ENCODE peak calls at places on chromosomes 6 and 20, in nine cellular contexts. One of them, this sample, is unnamed.
A peak's percentile ranks its signal among the peaks of the same experiment; 100 is the strongest.

GRCh38 chr6:35955970-35956369 is 35.1 kb upstream of the SRPK1 start:
- DNase-seq in prostate gland: no peak
- DNase-seq in HCT116: no peak
- DNase-seq in K562: no peak
- DNase-seq in sigmoid colon: no peak
- DNase-seq in Panc1: no peak
- DNase-seq in suprapubic skin: no peak
- DNase-seq in GM12892: no peak
- DNase-seq in transverse colon: no peak
- DNase-seq in this sample: no peak

GRCh38 chr6:138087549-138087948 is 19.7 kb downstream of the PERP start:
- DNase-seq in K562: no peak
- DNase-seq in sigmoid colon: no peak
- DNase-seq in suprapubic skin: no peak
- DNase-seq in HCT116: peak; percentile 72
- DNase-seq in GM12892: no peak
- DNase-seq in Panc1: no peak
- DNase-seq in transverse colon: no peak
- DNase-seq in prostate gland: no peak
- DNase-seq in this sample: no peak

GRCh38 chr6:99219788-99220187 is 129.7 kb downstream of the FAXC start:
- DNase-seq in GM12892: peak; percentile 3
- DNase-seq in prostate gland: no peak
- DNase-seq in sigmoid colon: no peak
- DNase-seq in transverse colon: no peak
- DNase-seq in K562: no peak
- DNase-seq in Panc1: no peak
- DNase-seq in HCT116: peak; percentile 24
- DNase-seq in suprapubic skin: no peak
- DNase-seq in this sample: no peak

GRCh38 chr6:123016431-123017110 is 20.5 kb downstream of the CLVS2 start:
- DNase-seq in transverse colon: no peak
- DNase-seq in Panc1: no peak
- DNase-seq in K562: no peak
- DNase-seq in GM12892: no peak
- DNase-seq in sigmoid colon: no peak
- DNase-seq in HCT116: no peak
- DNase-seq in prostate gland: no peak
- DNase-seq in suprapubic skin: no peak
- DNase-seq in this sample: no peak

GRCh38 chr6:18262812-18263560 is 1.3 kb downstream of the DEK start:
- DNase-seq in HCT116: no peak
- DNase-seq in suprapubic skin: no peak
- DNase-seq in Panc1: no peak
- DNase-seq in transverse colon: no peak
- DNase-seq in K562: no peak
- DNase-seq in GM12892: peak; percentile 30
- DNase-seq in sigmoid colon: no peak
- DNase-seq in prostate gland: no peak
- DNase-seq in this sample: no peak

GRCh38 chr6:138307352-138307751 is 70.4 kb upstream of the SMIM28 start:
- DNase-seq in transverse colon: no peak
- DNase-seq in Panc1: no peak
- DNase-seq in suprapubic skin: no peak
- DNase-seq in HCT116: no peak
- DNase-seq in sigmoid colon: no peak
- DNase-seq in GM12892: no peak
- DNase-seq in K562: no peak
- DNase-seq in prostate gland: peak; percentile 81
- DNase-seq in this sample: no peak

GRCh38 chr6:22838346-22838745 is 269.0 kb downstream of the HDGFL1 start:
- DNase-seq in Panc1: no peak
- DNase-seq in suprapubic skin: no peak
- DNase-seq in prostate gland: no peak
- DNase-seq in K562: no peak
- DNase-seq in transverse colon: no peak
- DNase-seq in GM12892: no peak
- DNase-seq in HCT116: no peak
- DNase-seq in sigmoid colon: no peak
- DNase-seq in this sample: no peak

GRCh38 chr6:139588076-139588639 is 213.7 kb upstream of the CITED2 start:
- DNase-seq in K562: peak; percentile 39
- DNase-seq in transverse colon: peak; percentile 71
- DNase-seq in sigmoid colon: no peak
- DNase-seq in suprapubic skin: no peak
- DNase-seq in Panc1: no peak
- DNase-seq in HCT116: peak; percentile 52
- DNase-seq in prostate gland: peak; percentile 65
- DNase-seq in GM12892: no peak
- DNase-seq in this sample: no peak

GRCh38 chr20:48169650-48170049 is 384.4 kb upstream of the SULF2 start:
- DNase-seq in prostate gland: peak; percentile 14
- DNase-seq in GM12892: no peak
- DNase-seq in sigmoid colon: no peak
- DNase-seq in suprapubic skin: no peak
- DNase-seq in Panc1: no peak
- DNase-seq in transverse colon: no peak
- DNase-seq in HCT116: no peak
- DNase-seq in K562: no peak
- DNase-seq in this sample: no peak

GRCh38 chr6:141326426-141326825 is 806.3 kb upstream of the GJE1 start:
- DNase-seq in Panc1: peak; percentile 97
- DNase-seq in HCT116: peak; percentile 98
- DNase-seq in K562: no peak
- DNase-seq in suprapubic skin: peak; percentile 60
- DNase-seq in GM12892: no peak
- DNase-seq in transverse colon: no peak
- DNase-seq in sigmoid colon: no peak
- DNase-seq in prostate gland: no peak
- DNase-seq in this sample: no peak

DNA sequence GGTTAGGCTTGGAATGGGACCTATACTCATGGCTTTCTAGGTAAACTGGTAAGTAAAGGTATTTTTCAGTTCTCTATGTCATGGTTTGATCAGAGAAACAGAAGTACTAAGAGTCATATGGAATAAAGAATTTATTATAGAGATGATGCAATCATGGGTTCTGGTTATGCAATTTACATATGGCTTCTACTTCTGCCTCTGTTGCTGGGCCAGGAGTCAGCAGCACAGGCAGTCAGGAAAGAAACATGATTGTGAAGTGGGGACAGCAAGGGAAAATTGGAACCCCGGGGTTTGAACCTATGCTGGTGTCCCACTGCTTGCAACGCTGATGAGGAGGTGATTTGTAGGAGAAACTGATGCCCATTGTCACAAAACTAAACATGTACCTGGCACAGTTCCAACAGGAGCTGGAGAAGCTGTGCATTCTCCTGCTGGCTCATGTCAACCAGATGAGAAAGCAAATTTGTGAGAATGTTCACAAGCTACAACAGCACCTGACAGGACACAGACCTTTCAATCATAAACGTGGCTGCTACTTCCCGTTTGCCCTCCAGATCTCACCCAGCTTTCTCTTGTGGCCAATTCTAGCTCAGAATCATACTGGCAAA is 887.1 kb downstream of the TFAP2A start:
- DNase-seq in sigmoid colon: no peak
- DNase-seq in HCT116: no peak
- DNase-seq in suprapubic skin: no peak
- DNase-seq in prostate gland: no peak
- DNase-seq in GM12892: no peak
- DNase-seq in Panc1: no peak
- DNase-seq in K562: no peak
- DNase-seq in transverse colon: no peak
- DNase-seq in this sample: peak; percentile 39
- TF ChIP-seq POLR2AphosphoS5 in sigmoid colon: no peak
- TF ChIP-seq POLR2AphosphoS5 in HCT116: no peak
- TF ChIP-seq POLR2AphosphoS5 in suprapubic skin: no peak
- TF ChIP-seq POLR2AphosphoS5 in prostate gland: no peak
- TF ChIP-seq POLR2AphosphoS5 in GM12892: no peak
- TF ChIP-seq POLR2AphosphoS5 in Panc1: no peak
- TF ChIP-seq POLR2AphosphoS5 in K562: no peak
- TF ChIP-seq POLR2AphosphoS5 in transverse colon: no peak
- TF ChIP-seq POLR2AphosphoS5 in this sample: no peak

GRCh38 chr6:63676412-63677114 is 41.0 kb downstream of the PHF3 start:
- DNase-seq in sigmoid colon: no peak
- DNase-seq in HCT116: no peak
- DNase-seq in Panc1: no peak
- DNase-seq in K562: no peak
- DNase-seq in prostate gland: no peak
- DNase-seq in transverse colon: no peak
- DNase-seq in GM12892: no peak
- DNase-seq in suprapubic skin: no peak
- DNase-seq in this sample: no peak

GRCh38 chr6:63675138-63675537 is 39.5 kb downstream of the PHF3 start:
- DNase-seq in transverse colon: no peak
- DNase-seq in sigmoid colon: no peak
- DNase-seq in HCT116: no peak
- DNase-seq in K562: no peak
- DNase-seq in suprapubic skin: no peak
- DNase-seq in Panc1: no peak
- DNase-seq in prostate gland: no peak
- DNase-seq in GM12892: no peak
- DNase-seq in this sample: no peak

GRCh38 chr6:63674635-63675034 is 39.0 kb downstream of the PHF3 start:
- DNase-seq in sigmoid colon: no peak
- DNase-seq in transverse colon: no peak
- DNase-seq in suprapubic skin: no peak
- DNase-seq in K562: no peak
- DNase-seq in GM12892: no peak
- DNase-seq in prostate gland: no peak
- DNase-seq in Panc1: no peak
- DNase-seq in HCT116: no peak
- DNase-seq in this sample: no peak

GRCh38 chr6:63673692-63674091 is 38.1 kb downstream of the PHF3 start:
- DNase-seq in K562: no peak
- DNase-seq in sigmoid colon: no peak
- DNase-seq in prostate gland: no peak
- DNase-seq in Panc1: no peak
- DNase-seq in GM12892: no peak
- DNase-seq in transverse colon: no peak
- DNase-seq in HCT116: no peak
- DNase-seq in suprapubic skin: no peak
- DNase-seq in this sample: no peak

DNA sequence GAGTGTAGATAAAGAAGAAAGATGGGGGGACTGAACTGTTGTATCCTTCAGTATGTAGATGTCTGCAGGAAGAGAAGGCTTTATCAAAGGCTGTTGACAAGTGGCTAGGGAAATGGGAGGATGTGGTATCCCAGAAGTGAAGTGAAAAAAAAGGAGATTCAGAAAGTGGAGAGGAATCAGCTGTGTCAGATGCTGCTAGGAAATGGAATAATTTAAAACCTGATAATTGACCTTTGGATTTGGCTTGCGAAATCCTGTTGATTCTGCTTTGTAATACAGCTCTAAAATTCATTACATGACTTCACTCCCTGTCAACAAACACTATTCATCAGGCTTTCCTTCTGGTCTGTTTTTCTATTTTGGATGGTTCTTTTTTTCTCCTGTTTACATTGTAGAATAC is 41.7 kb downstream of the PHF3 start:
- DNase-seq in Panc1: no peak
- DNase-seq in prostate gland: no peak
- DNase-seq in transverse colon: no peak
- DNase-seq in suprapubic skin: no peak
- DNase-seq in sigmoid colon: no peak
- DNase-seq in HCT116: no peak
- DNase-seq in K562: no peak
- DNase-seq in GM12892: no peak
- DNase-seq in this sample: no peak
- TF ChIP-seq POLR2AphosphoS5 in Panc1: no peak
- TF ChIP-seq POLR2AphosphoS5 in prostate gland: no peak
- TF ChIP-seq POLR2AphosphoS5 in transverse colon: peak; percentile 18
- TF ChIP-seq POLR2AphosphoS5 in suprapubic skin: no peak
- TF ChIP-seq POLR2AphosphoS5 in sigmoid colon: no peak
- TF ChIP-seq POLR2AphosphoS5 in HCT116: no peak
- TF ChIP-seq POLR2AphosphoS5 in K562: no peak
- TF ChIP-seq POLR2AphosphoS5 in GM12892: no peak
- TF ChIP-seq POLR2AphosphoS5 in this sample: no peak

GRCh38 chr6:52925042-52925441 is 15.5 kb upstream of the GSTA3 start:
- DNase-seq in sigmoid colon: no peak
- DNase-seq in K562: no peak
- DNase-seq in prostate gland: no peak
- DNase-seq in transverse colon: no peak
- DNase-seq in HCT116: no peak
- DNase-seq in Panc1: no peak
- DNase-seq in GM12892: no peak
- DNase-seq in suprapubic skin: no peak
- DNase-seq in this sample: no peak

GRCh38 chr6:52925919-52926792 is 16.7 kb upstream of the GSTA3 start:
- DNase-seq in transverse colon: no peak
- DNase-seq in K562: no peak
- DNase-seq in Panc1: peak; percentile 74
- DNase-seq in prostate gland: no peak
- DNase-seq in suprapubic skin: no peak
- DNase-seq in sigmoid colon: no peak
- DNase-seq in GM12892: no peak
- DNase-seq in HCT116: no peak
- DNase-seq in this sample: no peak

GRCh38 chr6:52921743-52922142 is 12.2 kb upstream of the GSTA3 start:
- DNase-seq in sigmoid colon: no peak
- DNase-seq in transverse colon: no peak
- DNase-seq in prostate gland: no peak
- DNase-seq in GM12892: no peak
- DNase-seq in K562: no peak
- DNase-seq in HCT116: no peak
- DNase-seq in Panc1: no peak
- DNase-seq in suprapubic skin: no peak
- DNase-seq in this sample: no peak

GRCh38 chr6:52922161-52922560 is 12.7 kb upstream of the GSTA3 start:
- DNase-seq in K562: no peak
- DNase-seq in sigmoid colon: no peak
- DNase-seq in prostate gland: no peak
- DNase-seq in Panc1: no peak
- DNase-seq in GM12892: no peak
- DNase-seq in suprapubic skin: no peak
- DNase-seq in HCT116: no peak
- DNase-seq in transverse colon: no peak
- DNase-seq in this sample: no peak
- TF ChIP-seq POLR2AphosphoS5 in K562: no peak
- TF ChIP-seq POLR2AphosphoS5 in sigmoid colon: no peak
- TF ChIP-seq POLR2AphosphoS5 in prostate gland: no peak
- TF ChIP-seq POLR2AphosphoS5 in Panc1: no peak
- TF ChIP-seq POLR2AphosphoS5 in GM12892: no peak
- TF ChIP-seq POLR2AphosphoS5 in suprapubic skin: no peak
- TF ChIP-seq POLR2AphosphoS5 in HCT116: no peak
- TF ChIP-seq POLR2AphosphoS5 in transverse colon: no peak
- TF ChIP-seq POLR2AphosphoS5 in this sample: no peak

GRCh38 chr6:125099211-125100017 is 54.2 kb upstream of the TPD52L1 start:
- DNase-seq in Panc1: no peak
- DNase-seq in sigmoid colon: peak; percentile 87
- DNase-seq in suprapubic skin: no peak
- DNase-seq in transverse colon: peak; percentile 61
- DNase-seq in GM12892: no peak
- DNase-seq in prostate gland: peak; percentile 24
- DNase-seq in K562: peak; percentile 71
- DNase-seq in HCT116: peak; percentile 49
- DNase-seq in this sample: no peak
- TF ChIP-seq POLR2AphosphoS5 in Panc1: no peak
- TF ChIP-seq POLR2AphosphoS5 in sigmoid colon: peak; percentile 66
- TF ChIP-seq POLR2AphosphoS5 in suprapubic skin: no peak
- TF ChIP-seq POLR2AphosphoS5 in transverse colon: no peak
- TF ChIP-seq POLR2AphosphoS5 in GM12892: no peak
- TF ChIP-seq POLR2AphosphoS5 in prostate gland: no peak
- TF ChIP-seq POLR2AphosphoS5 in K562: no peak
- TF ChIP-seq POLR2AphosphoS5 in HCT116: peak; percentile 30
- TF ChIP-seq POLR2AphosphoS5 in this sample: no peak

This sample was measured in SK-N-MC.